ENCODE peak calls at places on chromosomes 7 and 10, in six cellular contexts. T is breast epithelium, P is stomach, W is psoas muscle, M is AG04449, A is kidney epithelial cell. D is an unnamed sample.

GRCh38 chr10:29304259-29305030 is 15.6 kb downstream of the LYZL1 start:
- DNase-seq in T (no peak), P (peak), W (no peak), M (no peak), A (peak), D (no peak)

GRCh38 chr7:74655785-74656420 is 1.6 kb upstream of the GTF2I start:
- DNase-seq in T (peak), P (no peak), W (no peak), M (no peak), A (no peak), D (no peak)

GRCh38 chr7:21967500-21968099 is 21.9 kb upstream of the CDCA7L start:
- DNase-seq in T (no peak), P (no peak), W (no peak), M (no peak), A (no peak), D (no peak)

GRCh38 chr7:16905300-16906044 is 23.7 kb upstream of the AGR3 start:
- DNase-seq in T (no peak), P (no peak), W (no peak), M (peak), A (no peak), D (no peak)

GRCh38 chr7:104643587-104644217 is 315.3 kb downstream of the LHFPL3 start:
- DNase-seq in T (no peak), P (no peak), W (no peak), M (no peak), A (no peak), D (no peak)

GRCh38 chr7:157238087-157238486 is 98.7 kb upstream of the DNAJB6 start:
- DNase-seq in T (no peak), P (no peak), W (no peak), M (no peak), A (no peak), D (no peak)

GRCh38 chr7:130723784-130724183 is 10.2 kb downstream of the KLF14 start:
- DNase-seq in T (no peak), P (no peak), W (no peak), M (no peak), A (no peak), D (no peak)

GRCh38 chr10:73190188-73190587 is 22.3 kb downstream of the FAM149B1 start:
- DNase-seq in T (no peak), P (no peak), W (no peak), M (no peak), A (no peak), D (no peak)

GRCh38 chr10:49741108-49741995 is 20.8 kb downstream of the OGDHL start:
- DNase-seq in T (no peak), P (peak), W (no peak), M (no peak), A (no peak), D (no peak)

GRCh38 chr7:157612664-157613561 is 276.1 kb downstream of the DNAJB6 start:
- DNase-seq in T (peak), P (peak), W (peak), M (no peak), A (no peak), D (peak)

GRCh38 chr10:8056891-8057331 is 2.4 kb downstream of the GATA3 start:
- DNase-seq in T (no peak), P (no peak), W (peak), M (no peak), A (no peak), D (no peak)

GRCh38 chr10:45410489-45410806 is 36.4 kb downstream of the ALOX5 start:
- DNase-seq in T (no peak), P (no peak), W (no peak), M (no peak), A (no peak), D (no peak)

GRCh38 chr7:37942934-37943610 is 22.6 kb downstream of the EPDR1 start:
- DNase-seq in T (no peak), P (no peak), W (peak), M (no peak), A (no peak), D (no peak)

GRCh38 chr10:72086466-72087391 is 1.6 kb downstream of the SPOCK2 start:
- DNase-seq in T (no peak), P (no peak), W (peak), M (no peak), A (no peak), D (peak)

GRCh38 chr7:157690833-157691382 is 354.1 kb downstream of the DNAJB6 start:
- DNase-seq in T (no peak), P (peak), W (peak), M (no peak), A (no peak), D (no peak)

GRCh38 chr7:18458830-18459229 is 36.7 kb upstream of the HDAC9 start:
- DNase-seq in T (no peak), P (no peak), W (peak), M (no peak), A (peak), D (no peak)

GRCh38 chr7:99116151-99116550 is 27.8 kb downstream of the SMURF1 start:
- DNase-seq in T (no peak), P (no peak), W (no peak), M (no peak), A (no peak), D (no peak)

GRCh38 chr7:33039257-33039904 is 23.2 kb downstream of the NT5C3A start:
- DNase-seq in T (no peak), P (no peak), W (no peak), M (no peak), A (no peak), D (no peak)

GRCh38 chr7:43956022-43956421 is 29.8 kb downstream of the UBE2D4 start:
- DNase-seq in T (no peak), P (no peak), W (no peak), M (no peak), A (no peak), D (no peak)

GRCh38 chr7:134892963-134893362 is 93.3 kb upstream of the AGBL3 start:
- DNase-seq in T (no peak), P (no peak), W (no peak), M (no peak), A (no peak), D (no peak)

GRCh38 chr7:25968205-25968993 is 183.6 kb upstream of the NFE2L3 start:
- DNase-seq in T (no peak), P (peak), W (no peak), M (no peak), A (no peak), D (peak)

GRCh38 chr10:131312261-131312801 is 810 bp upstream of the TCERG1L start:
- DNase-seq in T (no peak), P (no peak), W (no peak), M (no peak), A (peak), D (no peak)
- TF ChIP-seq CTCF in T (peak), P (no peak), W (no peak), M (no peak), A (peak), D (no peak)

GRCh38 chr10:99916776-99917175 is 93.0 kb downstream of the DNMBP start:
- DNase-seq in T (no peak), P (no peak), W (no peak), M (no peak), A (no peak), D (no peak)

GRCh38 chr10:99912057-99912456 is 97.7 kb downstream of the DNMBP start:
- DNase-seq in T (no peak), P (no peak), W (no peak), M (no peak), A (no peak), D (no peak)

GRCh38 chr10:99915414-99915813 is 94.3 kb downstream of the DNMBP start:
- DNase-seq in T (no peak), P (no peak), W (no peak), M (no peak), A (no peak), D (no peak)

GRCh38 chr10:99914236-99914635 is 95.5 kb downstream of the DNMBP start:
- DNase-seq in T (no peak), P (no peak), W (no peak), M (no peak), A (no peak), D (no peak)

GRCh38 chr10:99913831-99914235 is 95.9 kb downstream of the DNMBP start:
- DNase-seq in T (no peak), P (peak), W (no peak), M (no peak), A (no peak), D (no peak)
- TF ChIP-seq CTCF in T (no peak), P (peak), W (no peak), M (no peak), A (peak), D (no peak)

DNA sequence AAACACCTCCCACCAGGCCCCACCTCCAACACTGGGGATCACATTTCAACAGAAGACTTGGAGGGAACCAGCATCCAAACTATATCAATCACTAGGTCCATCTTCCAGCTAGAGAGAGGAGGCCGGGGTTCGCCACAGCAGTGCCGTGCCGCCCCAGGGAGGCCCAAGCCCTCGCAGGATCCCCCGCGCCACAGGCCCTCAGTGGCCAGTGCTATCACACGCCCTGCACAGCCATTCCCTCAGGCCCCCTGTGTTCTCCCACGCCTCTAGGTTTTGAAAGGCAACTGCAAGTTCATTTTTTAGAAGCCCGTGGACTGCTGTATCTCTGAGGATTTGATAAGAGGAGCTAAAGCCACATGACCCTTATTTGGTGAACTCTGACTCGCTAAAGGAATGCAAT is 136.4 kb downstream of the OAT start:
- DNase-seq in T (no peak), P (no peak), W (peak), M (no peak), A (no peak), D (no peak)
- TF ChIP-seq CTCF in T (no peak), P (no peak), W (no peak), M (no peak), A (no peak), D (no peak)

GRCh38 chr7:148291799-148292198 is 298.8 kb upstream of the C7orf33 start:
- DNase-seq in T (no peak), P (no peak), W (no peak), M (no peak), A (no peak), D (no peak)

GRCh38 chr7:148299335-148299734 is 291.2 kb upstream of the C7orf33 start:
- DNase-seq in T (no peak), P (no peak), W (no peak), M (no peak), A (peak), D (no peak)

GRCh38 chr7:148299877-148300276 is 290.7 kb upstream of the C7orf33 start:
- DNase-seq in T (no peak), P (no peak), W (no peak), M (no peak), A (no peak), D (no peak)

DNA sequence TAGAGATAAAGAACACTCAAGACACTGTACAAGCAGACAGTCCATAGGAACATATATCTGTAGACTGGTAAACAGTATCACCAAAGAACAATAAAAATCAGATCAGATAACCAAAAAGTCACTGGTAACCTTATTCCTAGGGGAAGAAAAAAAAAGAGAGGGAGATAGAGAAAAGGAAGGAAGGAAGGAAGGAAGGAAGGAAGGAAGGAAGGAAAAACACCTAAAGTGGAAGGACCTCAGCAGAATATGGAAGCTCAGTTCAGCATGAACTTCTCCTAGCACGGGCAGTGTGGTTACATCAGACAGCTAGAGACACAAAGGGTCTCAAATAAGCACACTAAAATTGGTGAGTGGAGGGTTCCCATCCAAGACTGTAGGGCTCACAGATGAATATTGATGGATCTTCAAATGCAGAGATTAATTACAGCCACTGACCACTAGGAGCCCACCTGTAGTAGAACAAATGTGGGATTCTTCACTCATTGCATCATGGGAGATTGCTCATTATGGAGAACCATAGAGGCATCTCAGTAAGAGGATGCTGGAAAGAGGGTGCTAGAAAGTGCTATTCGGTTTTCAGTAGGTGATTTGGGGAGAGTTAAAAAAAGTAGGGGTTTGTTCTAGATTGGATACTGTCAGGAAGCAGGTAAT is 293.4 kb upstream of the C7orf33 start:
- DNase-seq in T (no peak), P (no peak), W (no peak), M (no peak), A (no peak), D (no peak)
- TF ChIP-seq CTCF in T (no peak), P (no peak), W (no peak), M (no peak), A (no peak), D (no peak)

DNA sequence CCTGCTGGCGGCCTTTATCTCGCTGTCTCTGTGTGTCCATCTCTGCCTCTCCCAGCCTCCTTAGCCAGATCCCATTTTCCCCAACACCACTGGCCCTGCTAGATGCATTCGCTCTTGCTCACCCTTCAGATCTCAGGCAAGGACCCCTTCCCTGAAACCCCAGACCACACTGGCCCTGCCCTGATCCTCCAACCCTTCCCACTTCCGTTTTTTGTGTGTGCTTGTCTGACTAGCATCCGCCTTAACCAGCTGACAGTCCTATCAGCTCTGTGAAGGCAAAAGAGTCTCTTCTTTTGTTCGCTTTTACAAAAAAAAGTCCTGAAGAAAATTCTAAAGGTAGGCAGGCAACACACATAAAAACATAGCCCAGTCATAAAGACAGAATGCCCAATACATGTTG is 28.7 kb downstream of the CHST15 start:
- DNase-seq in T (no peak), P (no peak), W (no peak), M (no peak), A (no peak), D (no peak)
- TF ChIP-seq CTCF in T (no peak), P (no peak), W (no peak), M (no peak), A (no peak), D (no peak)

D was measured in activated B cell treated with CpG ODN at 0.5 μM for 24 hours.